ENCODE peak calls at places on chromosomes 1 and 21, in eight cellular contexts. V is NAMALWA; W is T-helper 17 cell; L is mammary epithelial cell; N is RCC 7860; A is activated CD8-positive, alpha-beta T cell treated with anti-CD3 and anti-CD28 coated beads, Interleukin-2, amount 10 ng/mL, durations not matched to agents 7 days and 5 days; P is activated naive CD8-positive, alpha-beta T cell treated with anti-CD3 and anti-CD28 coated beads, Interleukin-2, amount 50 U/mL, for 16 hours; T is naive thymus-derived CD8-positive, alpha-beta T cell. J is an unnamed sample.

GRCh38 chr21:38413958-38414506 is 84.2 kb downstream of the ERG start:
- DNase-seq in V (no peak), W (no peak), L (no peak), A (no peak), T (no peak), N (no peak), P (no peak), J (no peak)

GRCh38 chr1:8203056-8203455 is 114.9 kb upstream of the SLC45A1 start:
- DNase-seq in N (no peak), P (no peak), A (no peak), T (no peak), L (no peak), V (no peak), W (no peak), J (no peak)

GRCh38 chr1:233269656-233270055 is 25.9 kb downstream of the PCNX2 start:
- DNase-seq in P (no peak), W (no peak), L (peak), V (no peak), A (no peak), N (peak), T (no peak), J (no peak)

GRCh38 chr1:119531606-119532323 is 24.8 kb downstream of the HSD3B1 start:
- DNase-seq in N (no peak), T (no peak), V (no peak), P (no peak), A (no peak), W (no peak), L (peak), J (no peak)

GRCh38 chr1:21099034-21099868 is 77.4 kb downstream of the EIF4G3 start:
- DNase-seq in W (no peak), L (peak), T (no peak), A (no peak), V (no peak), N (peak), P (no peak), J (no peak)

GRCh38 chr1:207612762-207613161 is 32.2 kb upstream of the CR1L start:
- DNase-seq in N (no peak), T (no peak), W (no peak), P (no peak), A (no peak), V (no peak), L (no peak), J (no peak)

GRCh38 chr1:54285815-54286214 is 85.8 kb downstream of the MRPL37 start:
- DNase-seq in A (no peak), V (no peak), T (no peak), W (no peak), L (no peak), N (no peak), P (no peak), J (no peak)

GRCh38 chr1:31238986-31239613 is 587 bp downstream of the NKAIN1 start:
- DNase-seq in P (no peak), T (no peak), N (no peak), A (peak), L (peak), W (no peak), V (no peak), J (peak)

GRCh38 chr1:245621589-245621988 is 466.8 kb downstream of the KIF26B start:
- DNase-seq in N (no peak), T (no peak), L (peak), W (no peak), A (no peak), V (no peak), P (no peak), J (no peak)

J was measured in upper lobe of left lung.